ENCODE peak calls at places on chromosomes 12 and 14, in five cellular contexts. Q is GM04504, F is AG20443, X is Caki2, S is KBM-7. I is an unnamed sample.

GRCh38 chr12:67280572-67280971 is 11.4 kb downstream of the CAND1 start:
- DNase-seq in F (no peak), S (no peak), Q (no peak), X (no peak), I (no peak)

GRCh38 chr14:81435048-81435577 is 35.0 kb upstream of the STON2 start:
- DNase-seq in S (no peak), F (no peak), Q (no peak), X (no peak), I (no peak)

GRCh38 chr12:124852329-124852831 is 11.3 kb downstream of the SCARB1 start:
- DNase-seq in S (peak), Q (no peak), X (no peak), F (peak), I (no peak)

GRCh38 chr12:54357802-54358619 is 6.3 kb downstream of the GPR84 start:
- DNase-seq in F (peak), Q (no peak), S (peak), X (no peak), I (peak)

GRCh38 chr14:75204106-75204505 is 27.7 kb upstream of the TMED10 start:
- DNase-seq in X (peak), S (no peak), Q (no peak), F (peak), I (no peak)

GRCh38 chr14:75299576-75299975 is 20.9 kb downstream of the FOS start:
- DNase-seq in S (no peak), X (no peak), Q (no peak), F (no peak), I (no peak)

GRCh38 chr14:101774006-101774755 is 12.7 kb downstream of the PPP2R5C start:
- DNase-seq in S (no peak), F (no peak), Q (no peak), X (no peak), I (no peak)

GRCh38 chr12:47547077-47547476 is 158.8 kb downstream of the RPAP3 start:
- DNase-seq in S (no peak), Q (peak), X (no peak), F (peak), I (no peak)

GRCh38 chr12:117485984-117486839 is 124.8 kb upstream of the NOS1 start:
- DNase-seq in F (no peak), X (peak), Q (no peak), S (no peak), I (no peak)

I was measured in OCI-M1.